ENCODE peak calls at places on chromosomes 12 and 14, in five cellular contexts. One of them, this sample, is unnamed.

GRCh38 chr14:55580401-55581010 is 499 bp downstream of the KTN1 start:
- DNase-seq in NCI-H1092: peak
- DNase-seq in esophagus squamous epithelium: no peak
- DNase-seq in cardiac fibroblast: peak
- DNase-seq in natural killer cell: peak
- DNase-seq in this sample: no peak

GRCh38 chr12:3342051-3342450 is 149.0 kb upstream of the PRMT8 start:
- DNase-seq in NCI-H1092: peak
- DNase-seq in esophagus squamous epithelium: no peak
- DNase-seq in cardiac fibroblast: peak
- DNase-seq in natural killer cell: no peak
- DNase-seq in this sample: no peak

GRCh38 chr12:28955491-28955890 is 193.6 kb upstream of the FAR2 start:
- DNase-seq in NCI-H1092: no peak
- DNase-seq in esophagus squamous epithelium: no peak
- DNase-seq in cardiac fibroblast: peak
- DNase-seq in natural killer cell: no peak
- DNase-seq in this sample: no peak

GRCh38 chr12:55849616-55850015 is 6.9 kb upstream of the MMP19 start:
- DNase-seq in NCI-H1092: no peak
- DNase-seq in esophagus squamous epithelium: no peak
- DNase-seq in cardiac fibroblast: peak
- DNase-seq in natural killer cell: no peak
- DNase-seq in this sample: no peak

GRCh38 chr12:90090929-90091651 is 382.5 kb upstream of the ATP2B1 start:
- DNase-seq in NCI-H1092: no peak
- DNase-seq in esophagus squamous epithelium: no peak
- DNase-seq in cardiac fibroblast: peak
- DNase-seq in natural killer cell: no peak
- DNase-seq in this sample: no peak

GRCh38 chr12:124432376-124432775 is 135.0 kb downstream of the NCOR2 start:
- DNase-seq in NCI-H1092: no peak
- DNase-seq in esophagus squamous epithelium: no peak
- DNase-seq in cardiac fibroblast: no peak
- DNase-seq in natural killer cell: no peak
- DNase-seq in this sample: no peak

GRCh38 chr14:24071144-24071697 is at the start of gene CPNE6:
- DNase-seq in NCI-H1092: no peak
- DNase-seq in esophagus squamous epithelium: no peak
- DNase-seq in cardiac fibroblast: no peak
- DNase-seq in natural killer cell: no peak
- DNase-seq in this sample: no peak

GRCh38 chr14:62692490-62693106 is 352.7 kb downstream of the KCNH5 start:
- DNase-seq in NCI-H1092: no peak
- DNase-seq in esophagus squamous epithelium: no peak
- DNase-seq in cardiac fibroblast: peak
- DNase-seq in natural killer cell: no peak
- DNase-seq in this sample: no peak

GRCh38 chr14:64388533-64389243 is 535 bp downstream of the MTHFD1 start:
- DNase-seq in NCI-H1092: peak
- DNase-seq in esophagus squamous epithelium: no peak
- DNase-seq in cardiac fibroblast: peak
- DNase-seq in natural killer cell: no peak
- DNase-seq in this sample: no peak

GRCh38 chr12:47785887-47786661 is 13.0 kb downstream of the SLC48A1 start:
- DNase-seq in NCI-H1092: no peak
- DNase-seq in esophagus squamous epithelium: no peak
- DNase-seq in cardiac fibroblast: no peak
- DNase-seq in natural killer cell: no peak
- DNase-seq in this sample: no peak

GRCh38 chr12:46124848-46125619 is 134.7 kb upstream of the SCAF11 start:
- DNase-seq in NCI-H1092: peak
- DNase-seq in esophagus squamous epithelium: no peak
- DNase-seq in cardiac fibroblast: peak
- DNase-seq in natural killer cell: peak
- DNase-seq in this sample: no peak

GRCh38 chr12:124668602-124669001 is 101.2 kb upstream of the NCOR2 start:
- DNase-seq in NCI-H1092: no peak
- DNase-seq in esophagus squamous epithelium: no peak
- DNase-seq in cardiac fibroblast: peak
- DNase-seq in natural killer cell: no peak
- DNase-seq in this sample: no peak

GRCh38 chr14:41604793-41605534 is 1.7 kb upstream of the LRFN5 start:
- DNase-seq in NCI-H1092: peak
- DNase-seq in esophagus squamous epithelium: no peak
- DNase-seq in cardiac fibroblast: peak
- DNase-seq in natural killer cell: no peak
- DNase-seq in this sample: no peak

GRCh38 chr14:76109087-76109880 is 42.4 kb upstream of the GPATCH2L start:
- DNase-seq in NCI-H1092: no peak
- DNase-seq in esophagus squamous epithelium: no peak
- DNase-seq in cardiac fibroblast: no peak
- DNase-seq in natural killer cell: no peak
- DNase-seq in this sample: no peak

GRCh38 chr14:100855256-100855930 is 29.5 kb downstream of the MEG3 start:
- DNase-seq in NCI-H1092: no peak
- DNase-seq in esophagus squamous epithelium: no peak
- DNase-seq in cardiac fibroblast: no peak
- DNase-seq in natural killer cell: no peak
- DNase-seq in this sample: no peak

GRCh38 chr12:34604631-34605509 is 582.6 kb downstream of the ALG10 start:
- DNase-seq in NCI-H1092: no peak
- DNase-seq in esophagus squamous epithelium: no peak
- DNase-seq in cardiac fibroblast: no peak
- DNase-seq in natural killer cell: peak
- DNase-seq in this sample: no peak